ENCODE peak calls at places on chromosome 11, in five cellular contexts. D, V, S, J and N are unnamed samples.

GRCh38 chr11:120146413-120147093 is 8.6 kb upstream of the TRIM29 start:
- DNase-seq in V (no peak), J (no peak), D (no peak), S (no peak), N (no peak)

GRCh38 chr11:4643084-4643483 is 698 bp upstream of the OR51E1 start:
- DNase-seq in D (peak), J (no peak), V (no peak), S (no peak), N (no peak)

GRCh38 chr11:3959015-3959917 is 103.8 kb downstream of the STIM1 start:
- DNase-seq in J (no peak), D (no peak), S (no peak), V (peak), N (no peak)

GRCh38 chr11:30917859-30918478 is 331.8 kb upstream of the MPPED2 start:
- DNase-seq in J (no peak), D (no peak), V (peak), S (peak), N (no peak)

GRCh38 chr11:84564180-84564866 is 1062.8 kb downstream of the DLG2 start:
- DNase-seq in S (peak), J (no peak), V (peak), D (no peak), N (peak)

GRCh38 chr11:120324932-120325810 is at the start of gene TLCD5:
- DNase-seq in D (peak), J (peak), V (peak), S (no peak), N (no peak)

GRCh38 chr11:107370390-107370789 is 87.2 kb downstream of the CWF19L2 start:
- DNase-seq in J (no peak), S (peak), V (no peak), D (no peak), N (peak)

GRCh38 chr11:45926001-45926401 is 3.5 kb downstream of the LARGE2 start:
- DNase-seq in D (peak), V (no peak), J (peak), S (no peak), N (no peak)

GRCh38 chr11:29616611-29617010 is 400.2 kb downstream of the KCNA4 start:
- DNase-seq in D (no peak), V (no peak), S (no peak), J (no peak), N (no peak)

GRCh38 chr11:102226702-102227101 is 90.6 kb upstream of the BIRC3 start:
- DNase-seq in V (peak), J (no peak), S (peak), D (no peak), N (no peak)

GRCh38 chr11:61691378-61692156 is 11.4 kb downstream of the DAGLA start:
- DNase-seq in D (no peak), S (no peak), V (no peak), J (no peak), N (no peak)

GRCh38 chr11:128422576-128423370 is 164.6 kb downstream of the ETS1 start:
- DNase-seq in S (no peak), V (no peak), D (peak), J (no peak), N (no peak)

GRCh38 chr11:69593851-69594250 is 47.1 kb upstream of the CCND1 start:
- DNase-seq in D (no peak), J (no peak), S (no peak), V (no peak), N (no peak)

GRCh38 chr11:75313457-75314272 is 37.8 kb downstream of the ARRB1 start:
- DNase-seq in D (peak), J (peak), V (peak), S (no peak), N (peak)

GRCh38 chr11:70580036-70580805 is 181.9 kb downstream of the CTTN start:
- DNase-seq in D (no peak), J (peak), S (no peak), V (no peak), N (no peak)

GRCh38 chr11:12792590-12792989 is 118.4 kb downstream of the TEAD1 start:
- DNase-seq in S (no peak), J (no peak), V (peak), D (no peak), N (no peak)

GRCh38 chr11:64802370-64803162 is 448 bp downstream of the MAP4K2 start:
- DNase-seq in S (no peak), V (no peak), J (no peak), D (peak), N (no peak)

GRCh38 chr11:17498475-17498874 is 21.8 kb upstream of the ABCC8 start:
- DNase-seq in J (no peak), S (no peak), V (no peak), D (no peak), N (no peak)

DNA sequence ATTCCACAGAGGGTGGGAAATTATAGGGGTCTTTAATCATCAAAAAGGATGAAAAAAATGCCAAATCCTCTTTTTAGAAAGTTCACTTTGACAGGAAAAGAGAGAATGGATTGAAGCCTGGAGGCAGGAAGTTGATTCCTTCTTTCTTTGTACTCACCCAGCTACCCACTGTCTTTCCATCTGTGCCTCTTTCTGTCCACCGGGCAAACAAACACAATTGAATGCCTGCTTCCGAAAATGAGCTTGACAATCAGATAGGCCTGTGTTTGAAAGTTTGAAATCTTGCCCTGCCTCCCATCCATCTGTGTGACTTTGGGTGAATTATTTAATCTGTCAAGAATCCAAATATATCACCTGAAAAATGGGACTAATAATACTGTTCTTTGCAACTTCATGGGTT is 81.1 kb downstream of the SCN3B start:
- DNase-seq in S (no peak), J (no peak), D (no peak), V (no peak), N (no peak)
- H3K4me3 ChIP-seq in S (no peak), J (no peak), D (no peak), V (no peak), N (no peak)

GRCh38 chr11:47179655-47179991 is 2.9 kb upstream of the ARFGAP2 start:
- DNase-seq in S (no peak), J (no peak), D (no peak), V (peak), N (no peak)
- TF ChIP-seq CTCF in S (peak), J (peak), D (peak), V (peak), N (peak)

DNA sequence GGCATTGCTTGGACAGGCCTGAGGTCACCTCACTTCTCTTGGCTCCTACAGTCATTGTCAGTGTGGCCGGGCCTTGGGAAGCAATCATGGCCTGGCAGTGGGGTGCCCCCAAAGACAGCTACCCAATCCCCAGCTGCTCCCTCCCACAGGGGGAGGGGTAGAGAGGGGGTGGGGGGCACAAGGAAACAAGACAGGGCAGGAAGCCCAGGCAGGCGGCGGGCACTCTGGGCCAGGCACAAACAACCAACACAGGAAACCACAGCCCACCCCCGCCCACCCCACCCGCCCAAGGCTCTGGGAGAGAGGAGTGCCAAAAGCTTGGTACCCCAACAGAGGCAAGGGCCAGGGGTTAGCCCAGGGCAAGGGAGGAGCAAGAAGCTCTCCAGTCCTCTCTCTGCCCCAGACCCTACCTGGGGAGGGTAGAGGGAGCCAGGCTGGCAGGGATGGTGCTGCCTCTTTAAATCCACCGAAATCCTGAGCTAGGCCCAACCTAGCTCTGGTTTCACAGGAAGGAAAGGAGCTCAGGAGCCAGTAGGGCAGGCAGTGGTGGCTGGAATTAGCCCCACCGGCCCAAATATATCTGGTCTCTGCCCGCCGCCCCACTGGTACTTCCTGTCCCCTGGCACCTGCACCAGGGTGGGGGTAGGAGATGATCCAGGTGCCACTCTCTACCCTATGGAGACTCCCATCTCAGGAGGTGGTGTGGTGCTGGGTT is 12.2 kb downstream of the BCL9L start:
- DNase-seq in J (no peak), D (peak), S (no peak), V (no peak), N (no peak)
- H3K4me3 ChIP-seq in J (peak), D (peak), S (peak), V (no peak), N (no peak)

DNA sequence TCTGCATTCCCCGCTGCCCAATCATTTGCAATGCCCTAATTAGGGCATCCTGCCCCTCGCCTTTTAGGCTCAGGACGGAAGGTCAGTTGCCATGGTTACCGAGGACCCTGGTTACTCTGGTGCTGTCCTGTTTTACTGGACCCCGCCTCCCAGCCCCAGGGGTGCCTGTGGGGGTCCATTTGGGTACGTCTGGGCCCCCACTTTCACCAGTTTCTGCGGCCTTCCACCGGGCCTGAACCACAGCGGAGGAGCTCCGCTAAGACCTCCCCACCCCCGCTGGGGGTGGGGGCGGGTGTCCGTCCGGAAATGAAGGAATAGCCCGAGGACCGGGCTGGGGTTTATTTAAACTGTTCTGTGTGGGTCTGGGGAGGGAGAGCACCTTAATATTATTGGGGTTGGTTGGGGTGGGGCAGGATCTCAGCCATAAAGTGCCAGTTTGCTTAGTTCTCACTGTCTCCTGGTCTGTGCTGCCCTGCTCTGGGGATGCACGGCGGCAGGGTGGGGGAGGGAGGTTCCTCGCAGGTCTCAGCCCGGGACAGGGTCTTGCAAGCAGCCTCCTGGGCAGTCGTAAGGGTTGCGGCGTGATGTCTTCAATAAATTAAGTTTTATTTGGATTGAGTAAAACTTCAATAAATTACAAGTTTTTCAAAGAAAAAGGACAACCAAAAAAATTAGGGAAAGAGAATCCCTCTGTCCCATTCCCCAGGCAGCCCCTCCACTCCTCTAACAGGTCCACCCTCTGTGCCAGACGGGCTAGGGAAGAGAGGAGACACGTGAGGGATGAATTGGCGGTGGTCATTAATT is 5.3 kb downstream of the PHOX2A start:
- DNase-seq in D (no peak), V (no peak), S (no peak), J (peak), N (no peak)
- TF ChIP-seq CTCF in D (no peak), V (no peak), S (no peak), J (no peak), N (no peak)

GRCh38 chr11:117875397-117876048 is 935 bp downstream of the FXYD6 start:
- DNase-seq in V (no peak), D (peak), J (no peak), S (no peak), N (no peak)
- H3K4me3 ChIP-seq in V (no peak), D (peak), J (peak), S (peak), N (no peak)

GRCh38 chr11:105132716-105133511 is 6.7 kb downstream of the CARD18 start:
- DNase-seq in S (peak), V (peak), D (no peak), J (no peak), N (peak)

GRCh38 chr11:105135873-105136272 is 3.7 kb downstream of the CARD18 start:
- DNase-seq in J (no peak), D (no peak), S (no peak), V (no peak), N (no peak)

GRCh38 chr11:105124756-105125155 is 14.8 kb downstream of the CARD18 start:
- DNase-seq in S (no peak), V (no peak), J (no peak), D (no peak), N (no peak)

DNA sequence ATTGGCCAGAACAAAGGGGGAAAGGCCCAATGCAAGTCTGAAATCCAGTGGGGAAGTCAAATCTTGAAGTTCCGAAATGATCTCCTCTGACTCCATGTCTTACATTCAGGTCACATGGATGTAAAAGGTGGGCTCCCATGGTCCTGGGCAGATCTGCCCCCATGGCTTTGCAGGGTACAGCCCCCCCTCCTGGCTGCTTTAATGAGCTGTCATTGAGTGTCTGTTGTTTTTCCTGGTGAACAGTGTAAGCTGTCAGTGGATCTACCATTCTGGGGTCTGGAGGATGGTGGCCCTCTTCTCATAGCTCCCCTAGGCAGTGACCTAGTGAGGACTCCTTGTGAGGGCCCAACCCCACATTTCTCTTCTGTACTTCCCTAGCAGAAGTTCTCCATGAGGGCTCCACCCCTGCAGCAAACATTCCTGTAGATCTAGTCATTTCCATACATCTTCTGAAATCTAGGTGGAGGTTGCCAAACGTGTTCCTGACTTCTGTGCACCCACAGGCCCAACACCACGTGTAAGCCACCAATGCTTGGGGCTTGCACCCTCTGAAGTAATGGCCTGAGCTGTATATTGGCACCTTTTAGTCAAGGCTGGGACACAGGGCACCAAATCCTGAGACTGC is 9.3 kb downstream of the CARD18 start:
- DNase-seq in S (no peak), V (no peak), J (no peak), D (no peak), N (no peak)
- TF ChIP-seq CTCF in S (no peak), V (no peak), J (no peak), D (no peak), N (no peak)